ENCODE peak calls at places on chromosomes 11 and 22, in seven cellular contexts. A is ureter, L is HEK293T, E is NAMALWA, T is A673, J is glomerular endothelial cell, V is lung. C is an unnamed sample.

GRCh38 chr11:64373598-64373974 is 14.6 kb downstream of the RPS6KA4 start:
- DNase-seq in E (peak; percentile 40), A (no peak), L (no peak), V (no peak), J (no peak), T (no peak), C (no peak)

GRCh38 chr22:37121887-37122591 is 12.5 kb upstream of the TMPRSS6 start:
- DNase-seq in J (no peak), V (no peak), A (peak; percentile 76), E (peak; percentile 53), T (no peak), L (no peak), C (no peak)

GRCh38 chr22:32650553-32651345 is 150.8 kb upstream of the TIMP3 start:
- DNase-seq in A (no peak), E (no peak), L (no peak), J (no peak), T (no peak), V (no peak), C (no peak)

GRCh38 chr11:61102667-61103491 is 590 bp downstream of the CD5 start:
- DNase-seq in V (no peak), J (no peak), T (no peak), L (no peak), A (no peak), E (no peak), C (no peak)

GRCh38 chr22:44358723-44359440 is 46.1 kb upstream of the SHISAL1 start:
- DNase-seq in E (no peak), T (no peak), J (no peak), V (no peak), L (no peak), A (no peak), C (no peak)

GRCh38 chr11:104830080-104830479 is 68.2 kb downstream of the CASP12 start:
- DNase-seq in V (no peak), L (no peak), A (no peak), J (no peak), E (no peak), T (peak; percentile 50), C (no peak)

GRCh38 chr22:49677495-49677889 is 150.2 kb downstream of the BRD1 start:
- DNase-seq in V (no peak), E (no peak), J (no peak), A (no peak), T (no peak), L (no peak), C (no peak)

GRCh38 chr11:115193931-115194797 is 310.1 kb downstream of the CADM1 start:
- DNase-seq in A (no peak), E (no peak), T (no peak), L (no peak), V (no peak), J (no peak), C (no peak)

GRCh38 chr11:128889657-128890213 is 1.4 kb upstream of the KCNJ5 start:
- DNase-seq in T (no peak), A (no peak), J (no peak), E (no peak), L (no peak), V (no peak), C (no peak)